ENCODE peak calls at places on chromosomes 13 and 19, in nine cellular contexts. O is thoracic aorta; Z is cerebellum; R is activated CD4-positive, alpha-beta T cell treated with anti-CD3 and anti-CD28 coated beads, Interleukin-2, amount 10 ng/mL, durations not matched to agents 7 days and 5 days; L is non-pigmented ciliary epithelial cell; E is effector CD8-positive, alpha-beta T cell; M is SJCRH30; C is effector memory CD4-positive, alpha-beta T cell; W is progenitor cell of endocrine pancreas. F is an unnamed sample.

GRCh38 chr13:41788552-41788951 is 172.4 kb downstream of the VWA8 start:
- DNase-seq in O (no peak), Z (no peak), R (no peak), L (no peak), E (no peak), M (no peak), C (no peak), W (no peak), F (peak; percentile 45)

GRCh38 chr19:4304509-4305252 is at the start of gene FSD1:
- DNase-seq in O (no peak), Z (peak; percentile 89), R (peak; percentile 76), L (no peak), E (peak; percentile 62), M (peak; percentile 87), C (no peak), W (peak; percentile 64), F (peak; percentile 71)

GRCh38 chr19:32691952-32692726 is 518 bp downstream of the NUDT19 start:
- DNase-seq in O (no peak), Z (peak; percentile 45), R (peak; percentile 58), L (no peak), E (peak; percentile 21), M (peak; percentile 67), C (peak; percentile 24), W (no peak), F (peak; percentile 82)

GRCh38 chr13:99315186-99315585 is 8.0 kb upstream of the GPR183 start:
- DNase-seq in O (no peak), Z (no peak), R (no peak), L (no peak), E (no peak), M (no peak), C (no peak), W (no peak), F (no peak)

GRCh38 chr19:29375429-29376093 is 150.2 kb upstream of the VSTM2B start:
- DNase-seq in O (no peak), Z (no peak), R (no peak), L (no peak), E (no peak), M (no peak), C (no peak), W (no peak), F (no peak)

GRCh38 chr13:97142452-97142851 is 79.7 kb upstream of the MBNL2 start:
- DNase-seq in O (no peak), Z (no peak), R (no peak), L (no peak), E (no peak), M (peak; percentile 77), C (no peak), W (no peak), F (peak; percentile 56)

GRCh38 chr19:2166741-2167738 is 3.3 kb downstream of the DOT1L start:
- DNase-seq in O (peak; percentile 75), Z (peak; percentile 92), R (no peak), L (no peak), E (no peak), M (no peak), C (no peak), W (no peak), F (peak; percentile 83)

GRCh38 chr13:110010433-110011135 is 224.2 kb upstream of the IRS2 start:
- DNase-seq in O (no peak), Z (no peak), R (no peak), L (no peak), E (no peak), M (no peak), C (no peak), W (no peak), F (no peak)

GRCh38 chr13:100724568-100724967 is 50.0 kb upstream of the TMTC4 start:
- DNase-seq in O (no peak), Z (no peak), R (no peak), L (no peak), E (no peak), M (no peak), C (no peak), W (no peak), F (no peak)

GRCh38 chr19:41944336-41944735 is 14.8 kb downstream of the RABAC1 start:
- DNase-seq in O (no peak), Z (no peak), R (no peak), L (no peak), E (no peak), M (no peak), C (no peak), W (no peak), F (no peak)

GRCh38 chr13:97185291-97185690 is 36.8 kb upstream of the MBNL2 start:
- DNase-seq in O (no peak), Z (no peak), R (no peak), L (no peak), E (no peak), M (no peak), C (no peak), W (no peak), F (no peak)

GRCh38 chr13:43363156-43363918 is 340.0 kb downstream of the DNAJC15 start:
- DNase-seq in O (no peak), Z (no peak), R (no peak), L (no peak), E (no peak), M (no peak), C (no peak), W (no peak), F (no peak)

GRCh38 chr19:35760711-35761349 is 2.9 kb downstream of the PROSER3 start:
- DNase-seq in O (no peak), Z (no peak), R (no peak), L (no peak), E (no peak), M (no peak), C (no peak), W (no peak), F (no peak)

GRCh38 chr13:109494955-109495354 is 291.4 kb downstream of the IRS2 start:
- DNase-seq in O (no peak), Z (no peak), R (no peak), L (peak; percentile 45), E (no peak), M (no peak), C (no peak), W (no peak), F (peak; percentile 89)

GRCh38 chr13:77767413-77767812 is 69.9 kb downstream of the SLAIN1 start:
- DNase-seq in O (no peak), Z (no peak), R (no peak), L (no peak), E (no peak), M (peak; percentile 6), C (no peak), W (no peak), F (no peak)

GRCh38 chr13:34452831-34453230 is 489.2 kb upstream of the NBEA start:
- DNase-seq in O (no peak), Z (no peak), R (no peak), L (no peak), E (no peak), M (no peak), C (no peak), W (no peak), F (no peak)

GRCh38 chr19:39115105-39115847 is 10.3 kb upstream of the PAK4 start:
- DNase-seq in O (no peak), Z (no peak), R (no peak), L (no peak), E (no peak), M (no peak), C (no peak), W (no peak), F (no peak)

GRCh38 chr19:46351241-46352041 is 4.6 kb downstream of the PPP5C start:
- DNase-seq in O (peak; percentile 47), Z (no peak), R (peak; percentile 45), L (no peak), E (no peak), M (peak; percentile 89), C (no peak), W (no peak), F (no peak)

GRCh38 chr19:44722131-44723121 is 23.5 kb downstream of the CEACAM16 start:
- DNase-seq in O (no peak), Z (no peak), R (no peak), L (no peak), E (no peak), M (no peak), C (no peak), W (no peak), F (no peak)

GRCh38 chr13:37492741-37493514 is 105.6 kb downstream of the POSTN start:
- DNase-seq in O (no peak), Z (no peak), R (no peak), L (peak; percentile 92), E (no peak), M (peak; percentile 35), C (no peak), W (no peak), F (peak; percentile 63)

GRCh38 chr19:45356760-45357444 is 13.5 kb downstream of the ERCC2 start:
- DNase-seq in O (no peak), Z (no peak), R (no peak), L (no peak), E (no peak), M (no peak), C (no peak), W (no peak), F (no peak)

GRCh38 chr13:46097015-46097414 is 7.8 kb downstream of the CPB2 start:
- DNase-seq in O (no peak), Z (no peak), R (no peak), L (no peak), E (no peak), M (peak; percentile 59), C (no peak), W (no peak), F (no peak)

GRCh38 chr13:23986619-23987018 is 89.3 kb upstream of the C1QTNF9B start:
- DNase-seq in O (no peak), Z (no peak), R (no peak), L (peak; percentile 91), E (no peak), M (peak; percentile 59), C (no peak), W (no peak), F (no peak)

GRCh38 chr13:39634956-39635355 is 20.5 kb upstream of the COG6 start:
- DNase-seq in O (no peak), Z (no peak), R (no peak), L (no peak), E (no peak), M (no peak), C (no peak), W (no peak), F (no peak)

GRCh38 chr13:100608906-100609305 is 20.3 kb upstream of the GGACT start:
- DNase-seq in O (no peak), Z (no peak), R (peak; percentile 20), L (no peak), E (no peak), M (no peak), C (no peak), W (no peak), F (no peak)

GRCh38 chr19:18098891-18099622 is 1.5 kb downstream of the MAST3 start:
- DNase-seq in O (no peak), Z (no peak), R (peak; percentile 20), L (no peak), E (peak; percentile 14), M (no peak), C (peak; percentile 9), W (no peak), F (no peak)

GRCh38 chr13:99555149-99555548 is 53.9 kb downstream of the TM9SF2 start:
- DNase-seq in O (no peak), Z (no peak), R (no peak), L (no peak), E (no peak), M (no peak), C (no peak), W (no peak), F (no peak)

GRCh38 chr13:69565334-69565733 is 542.3 kb upstream of the ATXN8OS start:
- DNase-seq in O (no peak), Z (no peak), R (no peak), L (peak; percentile 63), E (no peak), M (peak; percentile 67), C (no peak), W (no peak), F (no peak)

GRCh38 chr19:33603377-33603776 is 18.4 kb upstream of the CHST8 start:
- DNase-seq in O (no peak), Z (no peak), R (no peak), L (no peak), E (no peak), M (no peak), C (no peak), W (no peak), F (no peak)

GRCh38 chr13:74979703-74980102 is 502.3 kb downstream of the TBC1D4 start:
- DNase-seq in O (no peak), Z (no peak), R (no peak), L (no peak), E (no peak), M (no peak), C (no peak), W (no peak), F (no peak)

GRCh38 chr13:24747248-24748151 is 16.5 kb upstream of the RNF17 start:
- DNase-seq in O (no peak), Z (no peak), R (peak; percentile 35), L (no peak), E (no peak), M (no peak), C (no peak), W (peak; percentile 27), F (peak; percentile 47)